ENCODE peak calls at places on chromosome 5, in four cellular contexts. K, X, F and W are unnamed samples.
A peak's percentile ranks its signal among the peaks of the same experiment; 100 is the strongest.

GRCh38 chr5:98774192-98775046 is 956 bp downstream of the RGMB start:
- DNase-seq in K (peak; percentile 80), X (peak; percentile 74), F (peak; percentile 18), W (peak; percentile 76)

GRCh38 chr5:61381968-61382367 is 49.9 kb downstream of the ZSWIM6 start:
- DNase-seq in K (no peak), X (no peak), F (no peak), W (no peak)

GRCh38 chr5:170499621-170500020 is 4.2 kb upstream of the KCNIP1 start:
- DNase-seq in K (no peak), X (no peak), F (no peak), W (no peak)

GRCh38 chr5:136560111-136560510 is 194.8 kb upstream of the TRPC7 start:
- DNase-seq in K (peak; percentile 1), X (no peak), F (no peak), W (no peak)

GRCh38 chr5:36881304-36881703 is 4.7 kb downstream of the NIPBL start:
- DNase-seq in K (no peak), X (no peak), F (no peak), W (no peak)

GRCh38 chr5:135324897-135325650 is 74.0 kb downstream of the MACROH2A1 start:
- DNase-seq in K (no peak), X (peak; percentile 46), F (no peak), W (no peak)

GRCh38 chr5:9820696-9821449 is 190.7 kb upstream of the TAS2R1 start:
- DNase-seq in K (peak; percentile 37), X (no peak), F (no peak), W (peak; percentile 89)

GRCh38 chr5:26869781-26870180 is 168.6 kb downstream of the CDH9 start:
- DNase-seq in K (no peak), X (no peak), F (no peak), W (no peak)

GRCh38 chr5:170941788-170942187 is 80.0 kb downstream of the RANBP17 start:
- DNase-seq in K (no peak), X (no peak), F (no peak), W (no peak)